ENCODE peak calls at places on chromosomes 7 and 10, in five cellular contexts. W is astrocyte of the spinal cord; X is central memory CD4-positive, alpha-beta T cell; D is fibroblast of pulmonary artery; C is mesendoderm. N is an unnamed sample.

GRCh38 chr7:28407643-28408042 is 4.7 kb upstream of the CREB5 start:
- DNase-seq in W (peak), X (no peak), D (peak), C (no peak), N (peak)

GRCh38 chr10:29828440-29828894 is 193.7 kb upstream of the SVIL start:
- DNase-seq in W (no peak), X (no peak), D (peak), C (no peak), N (no peak)

GRCh38 chr10:101968910-101969321 is 87.1 kb downstream of the ARMH3 start:
- DNase-seq in W (no peak), X (no peak), D (no peak), C (no peak), N (no peak)

GRCh38 chr7:130180571-130180971 is 24.6 kb downstream of the TMEM209 start:
- DNase-seq in W (peak), X (no peak), D (no peak), C (no peak), N (peak)

GRCh38 chr7:74027683-74028320 is at the start of gene ELN:
- DNase-seq in W (no peak), X (no peak), D (peak), C (peak), N (no peak)

GRCh38 chr7:118148930-118149329 is 35.0 kb upstream of the LSM8 start:
- DNase-seq in W (no peak), X (no peak), D (peak), C (peak), N (peak)

GRCh38 chr7:142537760-142538159 is 211.5 kb upstream of the PRSS1 start:
- DNase-seq in W (no peak), X (no peak), D (no peak), C (no peak), N (no peak)

GRCh38 chr7:44292876-44293560 is 32.4 kb downstream of the CAMK2B start:
- DNase-seq in W (no peak), X (no peak), D (no peak), C (no peak), N (no peak)

GRCh38 chr10:124152139-124152780 is 58.9 kb upstream of the CHST15 start:
- DNase-seq in W (peak), X (no peak), D (peak), C (peak), N (peak)

GRCh38 chr7:117673367-117673766 is 193.5 kb downstream of the CFTR start:
- DNase-seq in W (no peak), X (no peak), D (peak), C (peak), N (no peak)

GRCh38 chr10:27893320-27894014 is 105.4 kb downstream of the ODAD2 start:
- DNase-seq in W (peak), X (no peak), D (no peak), C (no peak), N (no peak)

GRCh38 chr7:84506151-84506550 is 311.6 kb upstream of the SEMA3A start:
- DNase-seq in W (no peak), X (no peak), D (no peak), C (no peak), N (peak)

GRCh38 chr10:103663802-103664201 is 170.3 kb downstream of the NEURL1 start:
- DNase-seq in W (no peak), X (no peak), D (no peak), C (no peak), N (no peak)

GRCh38 chr10:43075612-43076003 is 1.3 kb upstream of the RET start:
- DNase-seq in W (no peak), X (no peak), D (no peak), C (peak), N (no peak)

GRCh38 chr10:69403519-69403918 is 13.2 kb downstream of the TACR2 start:
- DNase-seq in W (peak), X (no peak), D (peak), C (no peak), N (peak)

GRCh38 chr10:110170142-110170887 is 37.1 kb upstream of the MXI1 start:
- DNase-seq in W (no peak), X (no peak), D (no peak), C (peak), N (no peak)

GRCh38 chr10:126049741-126050140 is 153.4 kb downstream of the FANK1 start:
- DNase-seq in W (peak), X (no peak), D (peak), C (peak), N (peak)

GRCh38 chr7:27110163-27110976 is 7.9 kb upstream of the HOXA2 start:
- DNase-seq in W (peak), X (no peak), D (peak), C (peak), N (peak)

GRCh38 chr10:23994459-23995046 is 214.4 kb upstream of the KIAA1217 start:
- DNase-seq in W (peak), X (no peak), D (peak), C (peak), N (no peak)

GRCh38 chr10:123043409-123043925 is 34.7 kb downstream of the ACADSB start:
- DNase-seq in W (peak), X (peak), D (peak), C (peak), N (peak)